ENCODE peak calls at places on chromosomes 6 and 20, in four cellular contexts. Y is testis; V is effector memory CD4-positive, alpha-beta T cell; I is brain microvascular endothelial cell. P is an unnamed sample.

GRCh38 chr6:137016366-137016765 is 28.4 kb downstream of the IL20RA start:
- DNase-seq in V (no peak), Y (no peak), I (peak; percentile 9), P (peak; percentile 23)

GRCh38 chr6:133340557-133340956 is 99.4 kb downstream of the EYA4 start:
- DNase-seq in V (no peak), Y (no peak), I (peak; percentile 72), P (peak; percentile 41)

GRCh38 chr6:16700202-16700997 is 60.9 kb downstream of the ATXN1 start:
- DNase-seq in I (no peak), Y (no peak), V (peak; percentile 41), P (no peak)

GRCh38 chr6:170011233-170012142 is 260.1 kb downstream of the ERMARD start:
- DNase-seq in I (no peak), Y (peak; percentile 42), V (no peak), P (no peak)

GRCh38 chr6:10412948-10413849 is 1.7 kb downstream of the TFAP2A start:
- DNase-seq in I (no peak), Y (no peak), V (no peak), P (no peak)

GRCh38 chr20:48750941-48751620 is 76.7 kb downstream of the PREX1 start:
- DNase-seq in Y (peak; percentile 30), I (no peak), V (peak; percentile 45), P (no peak)

GRCh38 chr20:37946946-37947345 is 44.0 kb downstream of the VSTM2L start:
- DNase-seq in I (no peak), Y (no peak), V (no peak), P (no peak)

GRCh38 chr20:63957690-63958441 is 1.6 kb upstream of the UCKL1 start:
- DNase-seq in V (no peak), Y (no peak), I (no peak), P (no peak)

GRCh38 chr6:112251170-112251945 is 3.0 kb downstream of the LAMA4 start:
- DNase-seq in V (no peak), I (peak; percentile 88), Y (peak; percentile 75), P (peak; percentile 96)

GRCh38 chr6:169378620-169379381 is 125.2 kb upstream of the THBS2 start:
- DNase-seq in V (no peak), Y (no peak), I (no peak), P (no peak)

GRCh38 chr6:36815962-36816735 is 23.1 kb downstream of the CPNE5 start:
- DNase-seq in V (no peak), Y (no peak), I (no peak), P (no peak)

GRCh38 chr20:8305449-8305978 is 173.4 kb downstream of the PLCB1 start:
- DNase-seq in Y (peak; percentile 85), V (peak; percentile 50), I (peak; percentile 9), P (peak; percentile 61)

DNA sequence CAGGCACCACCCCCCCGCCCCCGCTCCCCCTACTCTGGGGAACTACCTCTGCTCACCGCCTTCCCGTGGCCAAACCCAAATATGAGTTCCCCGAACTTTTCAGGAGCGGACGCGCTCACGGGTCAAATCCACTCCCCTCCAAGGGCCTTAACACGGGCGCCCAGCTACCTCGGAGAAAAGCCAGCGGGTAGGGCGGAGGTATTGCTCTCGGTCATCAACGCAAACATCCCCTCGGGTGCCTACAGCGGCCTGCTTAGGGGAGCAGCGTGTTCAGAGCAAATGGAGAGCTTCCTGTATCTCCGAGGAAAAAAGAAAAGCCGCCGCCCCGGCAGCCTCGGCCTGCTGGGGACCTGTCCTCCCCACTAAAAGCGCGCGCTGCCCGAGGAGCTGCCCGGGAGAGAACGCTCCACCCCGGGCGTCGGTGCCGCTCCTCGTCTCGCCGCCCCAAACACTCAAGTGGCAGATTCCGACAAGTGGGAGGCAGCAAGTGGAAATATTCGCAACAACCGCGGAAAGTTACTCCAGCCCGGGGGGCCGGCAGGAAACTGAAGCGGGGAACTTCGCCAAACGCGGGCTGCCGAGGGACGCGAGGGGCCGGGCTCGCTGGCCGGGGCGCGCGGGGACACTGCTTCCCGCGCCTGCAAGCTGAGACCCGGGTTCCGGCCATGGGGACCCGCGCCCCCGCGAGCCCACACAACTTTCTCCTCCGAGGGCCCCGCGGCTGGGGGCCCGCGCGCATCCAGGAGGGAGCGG is 669 bp downstream of the PTPRT start:
- DNase-seq in I (no peak), Y (no peak), V (no peak), P (no peak)
- H3K4me3 ChIP-seq in I (no peak overlapping the region), Y (peak overlapping the region; percentile 38), V (no peak overlapping the region), P (no peak overlapping the region)

GRCh38 chr6:158813032-158813431 is 6.1 kb downstream of the EZR start:
- DNase-seq in V (no peak), Y (no peak), I (no peak), P (no peak)

GRCh38 chr6:158815915-158816314 is 3.3 kb downstream of the EZR start:
- DNase-seq in Y (peak; percentile 10), I (no peak), V (no peak), P (no peak)

GRCh38 chr6:158817298-158818007 is 1.7 kb downstream of the EZR start:
- DNase-seq in Y (peak; percentile 88), I (peak; percentile 28), V (peak; percentile 25), P (peak; percentile 31)

GRCh38 chr6:158816329-158816728 is 2.8 kb downstream of the EZR start:
- DNase-seq in I (no peak), Y (peak; percentile 34), V (no peak), P (no peak)

DNA sequence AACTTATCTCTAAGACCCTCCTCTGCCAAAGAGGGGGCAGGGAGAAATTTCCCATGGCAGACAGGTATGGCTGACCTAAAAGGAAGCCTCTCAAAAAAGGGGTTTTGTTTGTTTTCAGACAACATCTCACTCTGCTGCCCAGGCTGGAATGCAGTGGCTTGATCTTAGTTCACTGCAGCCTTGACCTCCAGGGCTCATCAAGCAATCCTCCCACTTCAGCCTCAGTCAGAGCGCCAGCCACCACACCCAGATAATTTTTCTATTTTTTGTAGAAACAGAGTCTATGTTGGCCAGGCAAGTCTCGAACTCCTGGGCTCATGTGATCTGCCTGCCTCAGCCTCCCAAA is 3.8 kb downstream of the EZR start:
- DNase-seq in Y (peak; percentile 77), V (no peak), I (no peak), P (no peak)
- H3K4me3 ChIP-seq in Y (peak overlapping the region; percentile 98), V (peak overlapping the region; percentile 73), I (no peak overlapping the region), P (no peak overlapping the region)

GRCh38 chr6:167759206-167759605 is 67.5 kb upstream of the AFDN start:
- DNase-seq in I (no peak), V (no peak), Y (no peak), P (no peak)

GRCh38 chr6:167759912-167760311 is 66.8 kb upstream of the AFDN start:
- DNase-seq in I (no peak), V (no peak), Y (no peak), P (no peak)

GRCh38 chr6:167762259-167762962 is 64.3 kb upstream of the AFDN start:
- DNase-seq in V (no peak), Y (peak; percentile 63), I (no peak), P (no peak)

GRCh38 chr6:167761794-167762258 is 64.9 kb upstream of the AFDN start:
- DNase-seq in I (no peak), Y (no peak), V (no peak), P (no peak)

GRCh38 chr6:167760979-167761793 is 65.5 kb upstream of the AFDN start:
- DNase-seq in V (no peak), I (peak; percentile 2), Y (peak; percentile 87), P (peak; percentile 78)
- H3K4me3 ChIP-seq in V (no peak overlapping the region), I (no peak overlapping the region), Y (no peak overlapping the region), P (no peak overlapping the region)

GRCh38 chr20:24444531-24445190 is 24.8 kb upstream of the SYNDIG1 start:
- DNase-seq in V (no peak), Y (no peak), I (no peak), P (no peak)
- H3K4me3 ChIP-seq in V (no peak overlapping the region), Y (no peak overlapping the region), I (no peak overlapping the region), P (no peak overlapping the region)

GRCh38 chr6:2855061-2855519 is 13.4 kb upstream of the SERPINB1 start:
- DNase-seq in Y (no peak), I (peak; percentile 24), V (no peak), P (peak; percentile 68)

GRCh38 chr6:2857185-2857579 is 15.5 kb upstream of the SERPINB1 start:
- DNase-seq in V (no peak), I (no peak), Y (no peak), P (no peak)

GRCh38 chr6:2858678-2859324 is 17.1 kb upstream of the SERPINB1 start:
- DNase-seq in V (peak; percentile 63), I (no peak), Y (no peak), P (peak; percentile 48)

GRCh38 chr6:2859325-2859700 is 17.6 kb upstream of the SERPINB1 start:
- DNase-seq in V (no peak), Y (no peak), I (no peak), P (no peak)

DNA sequence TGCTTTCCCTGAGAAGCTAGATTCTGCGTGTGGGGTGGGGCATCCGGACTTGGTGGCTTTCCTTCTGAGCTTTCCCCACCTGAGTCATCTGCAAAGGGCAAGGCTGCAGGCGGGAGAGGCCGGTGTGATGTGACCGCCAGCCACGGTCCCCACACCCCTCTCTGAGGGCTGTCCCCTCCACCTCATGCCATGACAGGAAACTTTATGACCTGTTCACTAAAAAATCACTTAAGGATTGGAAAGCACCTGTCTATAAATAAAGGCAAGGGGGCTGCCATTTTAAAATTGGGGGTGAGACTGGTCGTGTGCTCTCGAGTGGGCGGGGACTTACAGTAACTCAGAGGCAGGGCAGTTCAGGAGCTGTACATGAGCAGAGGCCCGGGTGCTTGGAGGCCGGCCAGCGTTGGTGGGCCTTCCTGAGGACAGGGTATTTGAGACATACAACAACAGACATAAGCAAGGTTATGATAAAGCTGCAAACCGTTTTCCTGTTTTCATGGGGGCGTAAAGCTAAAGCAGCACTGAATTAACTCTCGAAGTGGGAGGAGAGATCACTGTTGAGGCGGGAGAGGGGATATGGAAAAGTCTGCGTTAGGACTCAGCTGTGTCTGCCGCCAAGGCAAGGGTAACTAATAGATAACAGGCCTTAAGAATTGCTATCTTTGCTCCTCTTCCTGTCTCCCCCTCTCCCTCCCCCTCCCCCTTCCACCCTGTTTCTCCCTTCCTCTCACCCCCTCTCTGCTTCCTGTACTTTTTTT is 16.1 kb upstream of the SERPINB1 start:
- DNase-seq in Y (peak; percentile 63), V (peak; percentile 82), I (peak; percentile 77), P (peak; percentile 92)
- H3K4me3 ChIP-seq in Y (no peak overlapping the region), V (peak overlapping the region; percentile 36), I (peak overlapping the region; percentile 17), P (no peak overlapping the region)

DNA sequence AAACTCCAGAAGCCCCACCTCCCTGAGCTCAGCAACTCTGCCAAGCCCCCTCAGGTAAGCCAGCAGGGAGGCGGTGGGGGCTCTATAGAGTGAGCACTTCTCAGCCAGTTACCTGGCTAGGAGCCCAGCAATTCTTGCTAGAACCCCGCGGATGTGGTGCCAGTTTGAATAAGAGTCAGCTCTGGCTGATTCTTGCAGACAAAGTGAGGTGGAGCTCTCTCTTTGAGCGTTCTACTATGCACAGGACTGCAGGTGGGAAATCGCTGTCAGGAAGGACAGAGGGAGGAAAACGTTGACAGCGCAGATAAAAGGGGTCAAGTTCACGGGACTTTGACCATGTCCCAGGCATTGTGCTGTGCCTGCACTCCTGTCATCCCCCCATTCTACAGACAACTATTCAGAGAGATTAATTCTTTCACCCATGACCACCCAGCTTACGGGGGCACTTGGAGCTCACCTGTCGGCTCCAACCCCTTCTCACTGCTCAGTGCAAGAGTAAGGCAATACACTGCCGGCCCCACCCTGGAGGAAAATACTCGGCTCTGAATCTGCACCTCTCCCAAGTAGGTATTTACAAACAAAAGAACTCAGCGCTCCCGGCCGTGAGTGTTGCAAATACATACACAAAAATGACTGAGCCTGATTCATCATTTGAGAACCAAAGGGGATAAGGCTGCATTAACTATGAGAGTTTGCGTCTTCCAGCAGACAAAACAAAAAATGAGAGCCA is 92.8 kb downstream of the ANKRD60 start:
- DNase-seq in V (no peak), Y (no peak), I (no peak), P (no peak)
- H3K4me3 ChIP-seq in V (no peak overlapping the region), Y (no peak overlapping the region), I (no peak overlapping the region), P (no peak overlapping the region)

P was measured in choroid plexus epithelial cell.